ENCODE peak calls at places on chromosomes 11 and 22, in eight cellular contexts. B is Calu3, A is AG08395, C is colonic mucosa, S is NCI-H1092, K is lower leg skin, U is AG04449, Q is coronary artery. F is an unnamed sample.

GRCh38 chr11:63673579-63673978 is 2.4 kb upstream of the ATL3 start:
- DNase-seq in B (no peak), A (peak; percentile 63), C (no peak), S (no peak), K (no peak), U (no peak), Q (no peak), F (no peak)

GRCh38 chr11:34201130-34201529 is 95.7 kb downstream of the NAT10 start:
- DNase-seq in B (no peak), A (no peak), C (no peak), S (no peak), K (no peak), U (no peak), Q (no peak), F (no peak)

GRCh38 chr11:41316726-41317125 is 142.7 kb downstream of the LRRC4C start:
- DNase-seq in B (no peak), A (no peak), C (no peak), S (no peak), K (no peak), U (no peak), Q (no peak), F (no peak)

GRCh38 chr11:35676611-35676965 is 14.0 kb downstream of the TRIM44 start:
- DNase-seq in B (no peak), A (no peak), C (no peak), S (no peak), K (no peak), U (no peak), Q (no peak), F (no peak)

GRCh38 chr11:35373284-35373933 is 45.9 kb downstream of the SLC1A2 start:
- DNase-seq in B (peak; percentile 78), A (no peak), C (peak; percentile 37), S (no peak), K (no peak), U (no peak), Q (no peak), F (no peak)

GRCh38 chr11:110470716-110471115 is 41.0 kb downstream of the FDX1 start:
- DNase-seq in B (no peak), A (no peak), C (no peak), S (no peak), K (no peak), U (no peak), Q (no peak), F (no peak)

GRCh38 chr22:37681001-37681424 is 5.1 kb upstream of the NOL12 start:
- DNase-seq in B (no peak), A (peak; percentile 11), C (no peak), S (no peak), K (no peak), U (no peak), Q (no peak), F (no peak)

GRCh38 chr11:14854057-14854456 is 38.0 kb downstream of the CYP2R1 start:
- DNase-seq in B (no peak), A (no peak), C (no peak), S (no peak), K (no peak), U (no peak), Q (no peak), F (no peak)

GRCh38 chr11:127017482-127017881 is 16.9 kb upstream of the KIRREL3 start:
- DNase-seq in B (peak; percentile 44), A (peak; percentile 93), C (no peak), S (no peak), K (no peak), U (peak; percentile 63), Q (no peak), F (no peak)

GRCh38 chr11:120925944-120926343 is 98.0 kb upstream of the TBCEL start:
- DNase-seq in B (no peak), A (no peak), C (no peak), S (no peak), K (no peak), U (no peak), Q (no peak), F (peak; percentile 94)

GRCh38 chr22:19287889-19288288 is 3.6 kb downstream of the CLTCL1 start:
- DNase-seq in B (no peak), A (peak; percentile 59), C (no peak), S (no peak), K (no peak), U (peak; percentile 68), Q (no peak), F (no peak)

GRCh38 chr11:129699711-129700304 is 115.8 kb upstream of the TMEM45B start:
- DNase-seq in B (no peak), A (no peak), C (no peak), S (no peak), K (no peak), U (no peak), Q (no peak), F (no peak)

GRCh38 chr22:44639891-44640617 is 62.0 kb upstream of the PRR5 start:
- DNase-seq in B (no peak), A (no peak), C (no peak), S (no peak), K (no peak), U (no peak), Q (no peak), F (no peak)

GRCh38 chr22:45320326-45320976 is 10.7 kb downstream of the FAM118A start:
- DNase-seq in B (no peak), A (peak; percentile 67), C (no peak), S (no peak), K (no peak), U (no peak), Q (no peak), F (no peak)

GRCh38 chr11:96246718-96247540 is 96.1 kb downstream of the MAML2 start:
- DNase-seq in B (no peak), A (peak; percentile 45), C (no peak), S (no peak), K (no peak), U (no peak), Q (no peak), F (no peak)

GRCh38 chr11:59102259-59102765 is 4.7 kb upstream of the FAM111B start:
- DNase-seq in B (peak; percentile 73), A (peak; percentile 46), C (peak; percentile 79), S (no peak), K (peak; percentile 88), U (no peak), Q (no peak), F (peak; percentile 96)

GRCh38 chr11:13249992-13250391 is 27.6 kb upstream of the BMAL1 start:
- DNase-seq in B (no peak), A (no peak), C (no peak), S (no peak), K (no peak), U (no peak), Q (no peak), F (peak; percentile 16)

GRCh38 chr22:24486501-24486921 is 8.6 kb upstream of the UPB1 start:
- DNase-seq in B (no peak), A (peak; percentile 79), C (no peak), S (no peak), K (no peak), U (no peak), Q (no peak), F (peak; percentile 42)

GRCh38 chr22:44764974-44765373 is 12.6 kb downstream of the ARHGAP8 start:
- DNase-seq in B (no peak), A (no peak), C (no peak), S (no peak), K (no peak), U (no peak), Q (no peak), F (no peak)

GRCh38 chr11:27600656-27601055 is 94.1 kb upstream of the LIN7C start:
- DNase-seq in B (no peak), A (no peak), C (no peak), S (no peak), K (no peak), U (no peak), Q (no peak), F (no peak)